ENCODE peak calls at places on chromosome 15, in seven cellular contexts. One of them, this sample, is unnamed. For H3K4me1, the result is how much of the 10 kb centered on the place peaks cover.

GRCh38 chr15:41507820-41508290 is 5.8 kb downstream of the LTK start:
- DNase-seq in CD4-positive, alpha-beta memory T cell: no peak
- DNase-seq in transverse colon: peak
- DNase-seq in neural progenitor cell: no peak
- DNase-seq in heart left ventricle: no peak
- DNase-seq in GM23248: no peak
- DNase-seq in endothelial cell of umbilical vein: no peak
- DNase-seq in this sample: no peak

GRCh38 chr15:76185716-76186115 is 125.6 kb downstream of the ETFA start:
- DNase-seq in transverse colon: no peak
- DNase-seq in CD4-positive, alpha-beta memory T cell: no peak
- DNase-seq in GM23248: peak
- DNase-seq in heart left ventricle: no peak
- DNase-seq in endothelial cell of umbilical vein: peak
- DNase-seq in neural progenitor cell: peak
- DNase-seq in this sample: peak

GRCh38 chr15:95086543-95087252 is 855.3 kb downstream of the MCTP2 start:
- DNase-seq in transverse colon: no peak
- DNase-seq in endothelial cell of umbilical vein: peak
- DNase-seq in neural progenitor cell: no peak
- DNase-seq in heart left ventricle: no peak
- DNase-seq in CD4-positive, alpha-beta memory T cell: no peak
- DNase-seq in GM23248: no peak
- DNase-seq in this sample: no peak

GRCh38 chr15:25542648-25543047 is 103.8 kb upstream of the UBE3A start:
- DNase-seq in heart left ventricle: no peak
- DNase-seq in endothelial cell of umbilical vein: no peak
- DNase-seq in GM23248: peak
- DNase-seq in neural progenitor cell: no peak
- DNase-seq in CD4-positive, alpha-beta memory T cell: no peak
- DNase-seq in transverse colon: no peak
- DNase-seq in this sample: no peak

GRCh38 chr15:77837649-77838025 is 204.9 kb upstream of the LINGO1 start:
- DNase-seq in transverse colon: no peak
- DNase-seq in CD4-positive, alpha-beta memory T cell: no peak
- DNase-seq in GM23248: no peak
- DNase-seq in neural progenitor cell: no peak
- DNase-seq in heart left ventricle: no peak
- DNase-seq in endothelial cell of umbilical vein: no peak
- DNase-seq in this sample: no peak

GRCh38 chr15:63072023-63072650 is 29.6 kb downstream of the TPM1 start:
- DNase-seq in transverse colon: no peak
- DNase-seq in GM23248: peak
- DNase-seq in neural progenitor cell: no peak
- DNase-seq in endothelial cell of umbilical vein: no peak
- DNase-seq in CD4-positive, alpha-beta memory T cell: no peak
- DNase-seq in heart left ventricle: no peak
- DNase-seq in this sample: no peak

GRCh38 chr15:20357139-20358065 is 184.2 kb downstream of the GOLGA6L6 start:
- DNase-seq in heart left ventricle: no peak
- DNase-seq in transverse colon: no peak
- DNase-seq in endothelial cell of umbilical vein: no peak
- DNase-seq in GM23248: no peak
- DNase-seq in neural progenitor cell: no peak
- DNase-seq in CD4-positive, alpha-beta memory T cell: no peak
- DNase-seq in this sample: no peak

GRCh38 chr15:83983634-83984458 is 251.7 kb upstream of the GOLGA6L4 start:
- DNase-seq in CD4-positive, alpha-beta memory T cell: no peak
- DNase-seq in GM23248: no peak
- DNase-seq in heart left ventricle: no peak
- DNase-seq in neural progenitor cell: no peak
- DNase-seq in transverse colon: no peak
- DNase-seq in endothelial cell of umbilical vein: no peak
- DNase-seq in this sample: peak

GRCh38 chr15:73017987-73018386 is 34.3 kb upstream of the NEO1 start:
- DNase-seq in endothelial cell of umbilical vein: no peak
- DNase-seq in CD4-positive, alpha-beta memory T cell: no peak
- DNase-seq in heart left ventricle: no peak
- DNase-seq in transverse colon: no peak
- DNase-seq in GM23248: no peak
- DNase-seq in neural progenitor cell: no peak
- DNase-seq in this sample: no peak

GRCh38 chr15:101039461-101039860 is 120.3 kb downstream of the LRRK1 start:
- DNase-seq in neural progenitor cell: no peak
- DNase-seq in CD4-positive, alpha-beta memory T cell: no peak
- DNase-seq in GM23248: no peak
- DNase-seq in heart left ventricle: peak
- DNase-seq in endothelial cell of umbilical vein: peak
- DNase-seq in transverse colon: peak
- DNase-seq in this sample: no peak

GRCh38 chr15:65326109-65326508 is 21.6 kb downstream of the RNU5B-1 start:
- DNase-seq in heart left ventricle: peak
- DNase-seq in neural progenitor cell: peak
- DNase-seq in transverse colon: no peak
- DNase-seq in CD4-positive, alpha-beta memory T cell: no peak
- DNase-seq in GM23248: no peak
- DNase-seq in endothelial cell of umbilical vein: peak
- DNase-seq in this sample: no peak

GRCh38 chr15:55319537-55320325 is 709 bp downstream of the PIGB start:
- DNase-seq in neural progenitor cell: peak
- DNase-seq in heart left ventricle: no peak
- DNase-seq in transverse colon: peak
- DNase-seq in CD4-positive, alpha-beta memory T cell: no peak
- DNase-seq in endothelial cell of umbilical vein: no peak
- DNase-seq in GM23248: peak
- DNase-seq in this sample: peak

DNA sequence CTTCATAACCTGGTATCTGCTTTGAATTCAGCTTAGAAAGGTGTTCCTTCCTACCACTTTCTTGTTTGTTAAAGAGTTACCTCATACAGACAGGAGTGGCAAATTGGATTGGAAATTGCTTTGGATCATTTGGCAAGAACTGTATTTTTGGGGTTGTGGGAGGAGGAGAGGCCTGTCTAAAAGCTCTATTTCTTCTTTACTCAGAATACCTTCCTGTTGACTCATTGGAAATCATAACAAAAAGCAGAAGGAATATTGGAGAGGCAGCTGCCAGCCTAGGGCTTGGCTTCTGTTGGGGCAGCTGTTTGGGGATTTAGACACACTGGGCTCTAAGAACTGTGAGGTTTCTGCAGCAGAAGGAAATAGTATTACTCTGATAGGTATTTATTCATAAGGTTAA is 14.2 kb downstream of the IQGAP1 start:
- DNase-seq in heart left ventricle: peak
- DNase-seq in CD4-positive, alpha-beta memory T cell: no peak
- DNase-seq in transverse colon: no peak
- DNase-seq in endothelial cell of umbilical vein: peak
- DNase-seq in GM23248: peak
- DNase-seq in neural progenitor cell: no peak
- DNase-seq in this sample: no peak
- H3K4me1 ChIP-seq in heart left ventricle: half or more
- H3K4me1 ChIP-seq in CD4-positive, alpha-beta memory T cell: half or more
- H3K4me1 ChIP-seq in transverse colon: half or more
- H3K4me1 ChIP-seq in endothelial cell of umbilical vein: half or more
- H3K4me1 ChIP-seq in GM23248: half or more
- H3K4me1 ChIP-seq in neural progenitor cell: under half
- H3K4me1 ChIP-seq in this sample: under half

GRCh38 chr15:40258544-40258943 is 19.7 kb downstream of the PAK6 start:
- DNase-seq in CD4-positive, alpha-beta memory T cell: no peak
- DNase-seq in endothelial cell of umbilical vein: no peak
- DNase-seq in heart left ventricle: no peak
- DNase-seq in GM23248: no peak
- DNase-seq in transverse colon: no peak
- DNase-seq in neural progenitor cell: peak
- DNase-seq in this sample: no peak
- H3K4me3 ChIP-seq in CD4-positive, alpha-beta memory T cell: no peak
- H3K4me3 ChIP-seq in endothelial cell of umbilical vein: no peak
- H3K4me3 ChIP-seq in heart left ventricle: no peak
- H3K4me3 ChIP-seq in GM23248: no peak
- H3K4me3 ChIP-seq in transverse colon: no peak
- H3K4me3 ChIP-seq in neural progenitor cell: no peak
- H3K4me3 ChIP-seq in this sample: no peak

GRCh38 chr15:45732544-45733130 is 97.8 kb downstream of the SQOR start:
- DNase-seq in GM23248: no peak
- DNase-seq in CD4-positive, alpha-beta memory T cell: no peak
- DNase-seq in transverse colon: peak
- DNase-seq in heart left ventricle: peak
- DNase-seq in neural progenitor cell: peak
- DNase-seq in endothelial cell of umbilical vein: no peak
- DNase-seq in this sample: no peak
- H3K4me1 ChIP-seq in GM23248: under half
- H3K4me1 ChIP-seq in CD4-positive, alpha-beta memory T cell: under half
- H3K4me1 ChIP-seq in transverse colon: under half
- H3K4me1 ChIP-seq in heart left ventricle: under half
- H3K4me1 ChIP-seq in neural progenitor cell: under half
- H3K4me1 ChIP-seq in endothelial cell of umbilical vein: under half
- H3K4me1 ChIP-seq in this sample: under half

GRCh38 chr15:90761629-90762028 is 44.5 kb downstream of the BLM start:
- DNase-seq in CD4-positive, alpha-beta memory T cell: no peak
- DNase-seq in neural progenitor cell: no peak
- DNase-seq in transverse colon: no peak
- DNase-seq in endothelial cell of umbilical vein: no peak
- DNase-seq in GM23248: no peak
- DNase-seq in heart left ventricle: no peak
- DNase-seq in this sample: no peak
- H3K4me3 ChIP-seq in CD4-positive, alpha-beta memory T cell: no peak
- H3K4me3 ChIP-seq in neural progenitor cell: no peak
- H3K4me3 ChIP-seq in transverse colon: no peak
- H3K4me3 ChIP-seq in endothelial cell of umbilical vein: no peak
- H3K4me3 ChIP-seq in GM23248: peak
- H3K4me3 ChIP-seq in heart left ventricle: no peak
- H3K4me3 ChIP-seq in this sample: no peak

GRCh38 chr15:31338879-31339557 is 12.4 kb downstream of the KLF13 start:
- DNase-seq in transverse colon: no peak
- DNase-seq in GM23248: peak
- DNase-seq in endothelial cell of umbilical vein: peak
- DNase-seq in heart left ventricle: peak
- DNase-seq in neural progenitor cell: no peak
- DNase-seq in CD4-positive, alpha-beta memory T cell: no peak
- DNase-seq in this sample: peak
- H3K4me1 ChIP-seq in transverse colon: half or more
- H3K4me1 ChIP-seq in GM23248: under half
- H3K4me1 ChIP-seq in endothelial cell of umbilical vein: under half
- H3K4me1 ChIP-seq in heart left ventricle: half or more
- H3K4me1 ChIP-seq in neural progenitor cell: under half
- H3K4me1 ChIP-seq in CD4-positive, alpha-beta memory T cell: half or more
- H3K4me1 ChIP-seq in this sample: half or more